ENCODE peak calls at places on chromosomes 1 and 21, in six cellular contexts. One of them, this sample, is unnamed.
A peak's percentile ranks its signal among the peaks of the same experiment; 100 is the strongest.

GRCh38 chr1:227886993-227887696 is 60.6 kb downstream of the WNT9A start:
- DNase-seq in SK-MEL-5: no peak
- DNase-seq in memory B cell: no peak
- DNase-seq in central memory CD4-positive, alpha-beta T cell: peak; percentile 18
- DNase-seq in MCF 10A: no peak
- DNase-seq in activated gamma-delta T cell treated with Interleukin-2 at 50 U/mL for 16 hours: no peak
- DNase-seq in this sample: peak; percentile 10

GRCh38 chr21:45575993-45576837 is 34.0 kb upstream of the SLC19A1 start:
- DNase-seq in SK-MEL-5: no peak
- DNase-seq in memory B cell: no peak
- DNase-seq in central memory CD4-positive, alpha-beta T cell: no peak
- DNase-seq in MCF 10A: no peak
- DNase-seq in activated gamma-delta T cell treated with Interleukin-2 at 50 U/mL for 16 hours: no peak
- DNase-seq in this sample: no peak

GRCh38 chr21:33761104-33762036 is 119.1 kb downstream of the ITSN1 start:
- DNase-seq in SK-MEL-5: no peak
- DNase-seq in memory B cell: no peak
- DNase-seq in central memory CD4-positive, alpha-beta T cell: no peak
- DNase-seq in MCF 10A: peak; percentile 76
- DNase-seq in activated gamma-delta T cell treated with Interleukin-2 at 50 U/mL for 16 hours: no peak
- DNase-seq in this sample: no peak

GRCh38 chr1:30465096-30465495 is 258.3 kb downstream of the MATN1 start:
- DNase-seq in SK-MEL-5: no peak
- DNase-seq in memory B cell: no peak
- DNase-seq in central memory CD4-positive, alpha-beta T cell: no peak
- DNase-seq in MCF 10A: no peak
- DNase-seq in activated gamma-delta T cell treated with Interleukin-2 at 50 U/mL for 16 hours: no peak
- DNase-seq in this sample: no peak

GRCh38 chr21:42818328-42818749 is 61.0 kb downstream of the WDR4 start:
- DNase-seq in SK-MEL-5: peak; percentile 61
- DNase-seq in memory B cell: peak; percentile 63
- DNase-seq in central memory CD4-positive, alpha-beta T cell: peak; percentile 54
- DNase-seq in MCF 10A: peak; percentile 55
- DNase-seq in activated gamma-delta T cell treated with Interleukin-2 at 50 U/mL for 16 hours: peak; percentile 65
- DNase-seq in this sample: no peak

GRCh38 chr1:117824612-117825011 is 104.8 kb downstream of the GDAP2 start:
- DNase-seq in SK-MEL-5: no peak
- DNase-seq in memory B cell: no peak
- DNase-seq in central memory CD4-positive, alpha-beta T cell: no peak
- DNase-seq in MCF 10A: no peak
- DNase-seq in activated gamma-delta T cell treated with Interleukin-2 at 50 U/mL for 16 hours: no peak
- DNase-seq in this sample: no peak

GRCh38 chr1:171251741-171252300 is 3.5 kb downstream of the FMO1 start:
- DNase-seq in SK-MEL-5: peak; percentile 2
- DNase-seq in memory B cell: no peak
- DNase-seq in central memory CD4-positive, alpha-beta T cell: no peak
- DNase-seq in MCF 10A: peak; percentile 51
- DNase-seq in activated gamma-delta T cell treated with Interleukin-2 at 50 U/mL for 16 hours: peak; percentile 7
- DNase-seq in this sample: no peak

GRCh38 chr1:52613611-52614373 is 11.6 kb downstream of the GPX7 start:
- DNase-seq in SK-MEL-5: no peak
- DNase-seq in memory B cell: no peak
- DNase-seq in central memory CD4-positive, alpha-beta T cell: no peak
- DNase-seq in MCF 10A: no peak
- DNase-seq in activated gamma-delta T cell treated with Interleukin-2 at 50 U/mL for 16 hours: no peak
- DNase-seq in this sample: no peak

GRCh38 chr1:150549496-150550221 is 451 bp downstream of the ADAMTSL4 start:
- DNase-seq in SK-MEL-5: no peak
- DNase-seq in memory B cell: no peak
- DNase-seq in central memory CD4-positive, alpha-beta T cell: no peak
- DNase-seq in MCF 10A: peak; percentile 39
- DNase-seq in activated gamma-delta T cell treated with Interleukin-2 at 50 U/mL for 16 hours: no peak
- DNase-seq in this sample: no peak

GRCh38 chr1:2808386-2808705 is 6.9 kb upstream of the TTC34 start:
- DNase-seq in SK-MEL-5: no peak
- DNase-seq in memory B cell: no peak
- DNase-seq in central memory CD4-positive, alpha-beta T cell: no peak
- DNase-seq in MCF 10A: no peak
- DNase-seq in activated gamma-delta T cell treated with Interleukin-2 at 50 U/mL for 16 hours: no peak
- DNase-seq in this sample: no peak

GRCh38 chr1:1981142-1981500 is 22.5 kb downstream of the CFAP74 start:
- DNase-seq in SK-MEL-5: no peak
- DNase-seq in memory B cell: no peak
- DNase-seq in central memory CD4-positive, alpha-beta T cell: no peak
- DNase-seq in MCF 10A: no peak
- DNase-seq in activated gamma-delta T cell treated with Interleukin-2 at 50 U/mL for 16 hours: no peak
- DNase-seq in this sample: no peak

GRCh38 chr1:45945426-45945825 is 142.0 kb downstream of the MAST2 start:
- DNase-seq in SK-MEL-5: no peak
- DNase-seq in memory B cell: no peak
- DNase-seq in central memory CD4-positive, alpha-beta T cell: no peak
- DNase-seq in MCF 10A: no peak
- DNase-seq in activated gamma-delta T cell treated with Interleukin-2 at 50 U/mL for 16 hours: no peak
- DNase-seq in this sample: no peak

GRCh38 chr1:83559531-83559930 is 439.4 kb downstream of the TTLL7 start:
- DNase-seq in SK-MEL-5: no peak
- DNase-seq in memory B cell: no peak
- DNase-seq in central memory CD4-positive, alpha-beta T cell: no peak
- DNase-seq in MCF 10A: no peak
- DNase-seq in activated gamma-delta T cell treated with Interleukin-2 at 50 U/mL for 16 hours: no peak
- DNase-seq in this sample: no peak

GRCh38 chr1:205519541-205520131 is 15.2 kb downstream of the CDK18 start:
- DNase-seq in SK-MEL-5: no peak
- DNase-seq in memory B cell: no peak
- DNase-seq in central memory CD4-positive, alpha-beta T cell: no peak
- DNase-seq in MCF 10A: no peak
- DNase-seq in activated gamma-delta T cell treated with Interleukin-2 at 50 U/mL for 16 hours: no peak
- DNase-seq in this sample: no peak

GRCh38 chr1:173099166-173099565 is 48.4 kb upstream of the TNFSF18 start:
- DNase-seq in SK-MEL-5: no peak
- DNase-seq in memory B cell: no peak
- DNase-seq in central memory CD4-positive, alpha-beta T cell: no peak
- DNase-seq in MCF 10A: no peak
- DNase-seq in activated gamma-delta T cell treated with Interleukin-2 at 50 U/mL for 16 hours: no peak
- DNase-seq in this sample: no peak

GRCh38 chr1:17485280-17485679 is 45.8 kb upstream of the RCC2 start:
- DNase-seq in SK-MEL-5: peak; percentile 49
- DNase-seq in memory B cell: no peak
- DNase-seq in central memory CD4-positive, alpha-beta T cell: no peak
- DNase-seq in MCF 10A: peak; percentile 38
- DNase-seq in activated gamma-delta T cell treated with Interleukin-2 at 50 U/mL for 16 hours: no peak
- DNase-seq in this sample: no peak

GRCh38 chr1:154350383-154350782 is 25.1 kb downstream of the ATP8B2 start:
- DNase-seq in SK-MEL-5: no peak
- DNase-seq in memory B cell: no peak
- DNase-seq in central memory CD4-positive, alpha-beta T cell: no peak
- DNase-seq in MCF 10A: no peak
- DNase-seq in activated gamma-delta T cell treated with Interleukin-2 at 50 U/mL for 16 hours: no peak
- DNase-seq in this sample: peak; percentile 19

GRCh38 chr21:42343963-42344510 is 6.8 kb downstream of the TFF2 start:
- DNase-seq in SK-MEL-5: no peak
- DNase-seq in memory B cell: no peak
- DNase-seq in central memory CD4-positive, alpha-beta T cell: no peak
- DNase-seq in MCF 10A: no peak
- DNase-seq in activated gamma-delta T cell treated with Interleukin-2 at 50 U/mL for 16 hours: no peak
- DNase-seq in this sample: no peak

GRCh38 chr1:184755226-184756065 is 788 bp upstream of the EDEM3 start:
- DNase-seq in SK-MEL-5: no peak
- DNase-seq in memory B cell: no peak
- DNase-seq in central memory CD4-positive, alpha-beta T cell: peak; percentile 24
- DNase-seq in MCF 10A: no peak
- DNase-seq in activated gamma-delta T cell treated with Interleukin-2 at 50 U/mL for 16 hours: no peak
- DNase-seq in this sample: no peak

GRCh38 chr1:57711326-57711725 is 287.5 kb upstream of the DAB1 start:
- DNase-seq in SK-MEL-5: no peak
- DNase-seq in memory B cell: no peak
- DNase-seq in central memory CD4-positive, alpha-beta T cell: no peak
- DNase-seq in MCF 10A: no peak
- DNase-seq in activated gamma-delta T cell treated with Interleukin-2 at 50 U/mL for 16 hours: no peak
- DNase-seq in this sample: peak; percentile 83

GRCh38 chr1:97004054-97004453 is 282.5 kb downstream of the PTBP2 start:
- DNase-seq in SK-MEL-5: no peak
- DNase-seq in memory B cell: no peak
- DNase-seq in central memory CD4-positive, alpha-beta T cell: no peak
- DNase-seq in MCF 10A: no peak
- DNase-seq in activated gamma-delta T cell treated with Interleukin-2 at 50 U/mL for 16 hours: no peak
- DNase-seq in this sample: no peak